ENCODE peak calls at places on chromosomes 12 and 14, in seven cellular contexts. D is uterus; P is CD8-positive, alpha-beta T cell; T is left ventricle myocardium inferior; J is RWPE2; L is colonic mucosa; O is A549. I is an unnamed sample.

GRCh38 chr12:75690556-75690955 is 179.1 kb upstream of the KRR1 start:
- DNase-seq in J (peak), P (no peak), T (no peak), D (no peak), O (peak), L (no peak), I (no peak)

GRCh38 chr12:401235-402126 is at the start of gene CCDC77:
- DNase-seq in D (peak), P (peak), J (peak), O (peak), L (peak), T (peak), I (peak)

GRCh38 chr12:98475565-98475908 is 39.9 kb upstream of the TMPO start:
- DNase-seq in J (no peak), L (no peak), D (no peak), P (no peak), O (no peak), T (no peak), I (no peak)

GRCh38 chr14:96710060-96710636 is 87.0 kb upstream of the VRK1 start:
- DNase-seq in T (no peak), L (no peak), P (no peak), J (no peak), O (no peak), D (no peak), I (no peak)

GRCh38 chr12:2346405-2346804 is 293.6 kb downstream of the CACNA1C start:
- DNase-seq in O (no peak), P (no peak), L (no peak), D (no peak), J (peak), T (no peak), I (peak)

GRCh38 chr12:25427328-25428249 is 125.5 kb downstream of the LMNTD1 start:
- DNase-seq in T (no peak), L (no peak), D (no peak), P (no peak), O (no peak), J (no peak), I (no peak)

GRCh38 chr12:103955811-103956514 is 9.7 kb upstream of the TDG start:
- DNase-seq in J (no peak), T (no peak), P (no peak), D (no peak), O (no peak), L (peak), I (no peak)

GRCh38 chr12:56103066-56103711 is 1.2 kb upstream of the PA2G4 start:
- DNase-seq in J (no peak), L (no peak), O (no peak), D (no peak), T (no peak), P (no peak), I (no peak)

GRCh38 chr14:67668559-67668958 is 5.9 kb downstream of the VTI1B start:
- DNase-seq in T (no peak), O (no peak), D (no peak), J (no peak), P (no peak), L (no peak), I (no peak)

GRCh38 chr14:100674897-100675618 is 51.6 kb upstream of the DLK1 start:
- DNase-seq in D (no peak), P (no peak), L (no peak), O (no peak), J (no peak), T (no peak), I (no peak)

GRCh38 chr14:75068294-75069020 is 984 bp upstream of the ZC2HC1C start:
- DNase-seq in L (no peak), O (no peak), D (no peak), P (no peak), T (no peak), J (no peak), I (no peak)

GRCh38 chr12:131113562-131113961 is 159.9 kb downstream of the ADGRD1 start:
- DNase-seq in D (no peak), L (no peak), O (no peak), T (no peak), J (peak), P (no peak), I (no peak)

GRCh38 chr12:114835031-114835430 is 151.1 kb upstream of the TBX3 start:
- DNase-seq in J (no peak), P (no peak), T (no peak), L (no peak), O (no peak), D (no peak), I (no peak)

GRCh38 chr12:43290836-43291235 is 261.2 kb downstream of the ADAMTS20 start:
- DNase-seq in P (no peak), D (no peak), O (no peak), J (no peak), T (no peak), L (no peak), I (no peak)

GRCh38 chr12:115774148-115774905 is 503.2 kb downstream of the MED13L start:
- DNase-seq in J (no peak), P (no peak), D (no peak), O (no peak), T (no peak), L (peak), I (no peak)

DNA sequence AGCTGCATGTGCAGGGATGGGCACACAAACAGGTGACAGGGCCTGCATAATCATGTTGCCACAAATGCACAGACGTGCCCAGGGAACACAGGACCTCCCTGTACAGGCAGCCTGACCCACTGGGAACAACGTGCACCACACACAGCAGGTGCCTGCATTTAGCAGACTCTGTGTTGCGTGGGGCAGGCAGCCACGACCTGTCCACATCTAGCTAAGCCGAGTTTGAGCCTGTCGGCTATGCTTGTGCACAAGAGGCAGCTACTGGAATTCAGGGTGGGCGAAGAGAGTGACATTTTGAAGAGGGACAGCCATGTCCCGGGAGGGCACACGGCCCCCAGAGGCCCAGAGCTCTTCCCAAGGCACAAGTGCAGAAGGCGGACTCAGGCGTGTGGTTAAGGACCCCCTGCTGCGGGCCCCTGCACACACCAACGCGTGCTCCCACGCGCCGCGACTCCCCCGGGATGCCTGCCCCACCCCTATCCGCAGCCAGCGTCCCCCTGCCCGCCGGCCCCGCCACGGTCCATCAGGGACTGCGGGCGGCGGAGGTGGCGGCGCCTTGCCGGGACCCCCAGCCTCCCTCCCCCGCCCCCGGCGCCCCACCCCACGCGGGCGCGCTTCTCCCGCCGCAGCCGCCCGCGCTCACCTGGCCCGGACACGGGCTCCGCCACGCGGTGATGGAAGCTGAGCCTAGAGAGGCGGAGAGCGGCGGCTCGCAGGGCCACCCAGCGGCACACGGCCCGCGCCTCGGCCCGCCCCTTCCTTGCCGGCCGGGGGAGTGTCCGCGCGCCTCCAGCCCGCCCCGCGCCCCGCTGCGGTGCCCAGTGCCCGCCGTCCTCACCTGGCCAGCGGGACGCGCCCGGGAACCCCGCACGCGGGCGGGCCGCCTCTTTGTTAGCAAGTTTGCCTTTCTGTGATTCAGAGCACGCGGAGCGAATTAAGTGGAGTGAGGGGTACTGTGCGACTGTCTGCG is 125.3 kb upstream of the PRMT8 start:
- DNase-seq in T (peak), J (no peak), D (no peak), P (no peak), O (peak), L (no peak), I (peak)
- H3K4me3 ChIP-seq in T (peak), J (peak), D (no peak), P (no peak), O (peak), L (peak), I (peak)

DNA sequence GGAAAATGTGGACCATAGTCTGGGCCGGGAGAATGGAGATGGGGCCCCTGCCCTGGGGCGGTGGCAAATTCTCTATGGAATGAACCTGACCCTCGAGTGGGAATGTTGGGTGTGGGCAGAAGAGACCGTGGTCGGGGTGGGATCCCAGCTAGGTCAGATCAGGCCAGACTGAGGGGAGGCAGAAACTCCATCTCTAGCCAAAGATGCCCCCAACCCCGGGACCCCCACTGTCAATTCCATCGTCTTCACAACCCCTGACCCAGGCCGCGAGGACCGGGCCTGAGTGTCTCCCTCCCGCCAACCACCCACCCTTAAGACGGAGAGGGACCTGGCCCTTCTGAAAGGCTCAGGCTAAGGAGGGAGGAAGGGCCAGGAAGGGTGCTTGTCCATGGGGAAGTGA is 733 bp downstream of the PLEKHD1 start:
- DNase-seq in J (no peak), T (no peak), O (no peak), L (no peak), P (no peak), D (no peak), I (peak)
- H3K27ac ChIP-seq in J (no peak), T (no peak), O (no peak), L (no peak), P (no peak), D (no peak), I (no peak)

GRCh38 chr14:20615996-20616395 is 24.8 kb upstream of the RNASE12 start:
- DNase-seq in T (no peak), L (no peak), O (no peak), P (no peak), D (no peak), J (no peak), I (no peak)
- TF ChIP-seq CTCF in T (no peak), L (no peak), O (no peak), P (no peak), D (no peak), J (no peak), I (no peak)

GRCh38 chr14:85074955-85075354 is 455.0 kb upstream of the FLRT2 start:
- DNase-seq in O (no peak), D (no peak), J (no peak), P (no peak), T (no peak), L (no peak), I (no peak)

GRCh38 chr14:85076111-85076510 is 453.8 kb upstream of the FLRT2 start:
- DNase-seq in D (no peak), L (no peak), P (no peak), T (no peak), O (no peak), J (no peak), I (no peak)

GRCh38 chr14:85084344-85084743 is 445.6 kb upstream of the FLRT2 start:
- DNase-seq in P (no peak), L (no peak), J (no peak), O (no peak), T (no peak), D (no peak), I (no peak)

GRCh38 chr14:85085981-85086380 is 444.0 kb upstream of the FLRT2 start:
- DNase-seq in L (no peak), T (no peak), P (no peak), J (no peak), O (no peak), D (no peak), I (no peak)

GRCh38 chr14:85079842-85080741 is 449.9 kb upstream of the FLRT2 start:
- DNase-seq in T (no peak), O (no peak), D (no peak), J (no peak), L (no peak), P (no peak), I (no peak)
- H3K4me3 ChIP-seq in T (no peak), O (no peak), D (no peak), J (no peak), L (no peak), P (no peak), I (no peak)

GRCh38 chr12:52215587-52216031 is 17.4 kb upstream of the KRT7 start:
- DNase-seq in P (no peak), O (peak), J (peak), T (no peak), L (no peak), D (peak), I (no peak)
- H3K27ac ChIP-seq in P (no peak), O (peak), J (peak), T (no peak), L (no peak), D (no peak), I (peak)

I was measured in coronary artery.